ENCODE peak calls at places on chromosomes 11 and 22, in nine cellular contexts. R is colonic mucosa, M is body of pancreas, G is tibial artery, J is HepG2, V is HCT116, X is Peyer's patch, I is small intestine, Z is OCI-LY7. S is an unnamed sample.

GRCh38 chr11:107408762-107409200 is 48.8 kb downstream of the CWF19L2 start:
- DNase-seq in R (no peak), M (no peak), G (no peak), J (peak; percentile 89), V (no peak), X (no peak), I (peak; percentile 31), Z (no peak), S (no peak)

GRCh38 chr22:30275625-30276024 is 9.0 kb upstream of the OSM start:
- DNase-seq in R (no peak), M (no peak), G (no peak), J (no peak), V (no peak), X (no peak), I (peak; percentile 65), Z (peak; percentile 37), S (no peak)

GRCh38 chr11:44551456-44552139 is 13.9 kb upstream of the CD82 start:
- DNase-seq in R (no peak), M (no peak), G (no peak), J (no peak), V (no peak), X (no peak), I (no peak), Z (no peak), S (no peak)

GRCh38 chr22:49268924-49269323 is 558.7 kb downstream of the BRD1 start:
- DNase-seq in R (no peak), M (no peak), G (no peak), J (no peak), V (no peak), X (no peak), I (no peak), Z (no peak), S (no peak)

GRCh38 chr11:120798854-120799253 is 225.0 kb upstream of the TBCEL start:
- DNase-seq in R (no peak), M (no peak), G (no peak), J (no peak), V (no peak), X (no peak), I (no peak), Z (peak; percentile 9), S (no peak)

GRCh38 chr11:121630041-121630440 is 177.3 kb upstream of the SORL1-AS1 start:
- DNase-seq in R (no peak), M (no peak), G (no peak), J (no peak), V (no peak), X (no peak), I (no peak), Z (no peak), S (no peak)

GRCh38 chr11:69365567-69365966 is 71.6 kb downstream of the MYEOV start:
- DNase-seq in R (no peak), M (no peak), G (no peak), J (no peak), V (no peak), X (no peak), I (no peak), Z (no peak), S (no peak)

GRCh38 chr22:48342016-48342415 is 1485.7 kb downstream of the BRD1 start:
- DNase-seq in R (no peak), M (no peak), G (no peak), J (no peak), V (no peak), X (no peak), I (no peak), Z (no peak), S (no peak)

GRCh38 chr11:67302571-67303131 is 679 bp upstream of the SSH3 start:
- DNase-seq in R (peak; percentile 49), M (peak; percentile 67), G (peak; percentile 36), J (no peak), V (no peak), X (peak; percentile 69), I (peak; percentile 60), Z (no peak), S (peak; percentile 91)

GRCh38 chr11:124329787-124330478 is 9.9 kb upstream of the OR8D2 start:
- DNase-seq in R (no peak), M (no peak), G (no peak), J (no peak), V (no peak), X (no peak), I (no peak), Z (peak; percentile 87), S (no peak)

GRCh38 chr11:8089791-8090510 is 8.9 kb downstream of the TUB start:
- DNase-seq in R (no peak), M (no peak), G (no peak), J (no peak), V (no peak), X (no peak), I (peak; percentile 40), Z (no peak), S (no peak)

GRCh38 chr11:36292311-36292722 is 3.1 kb upstream of the COMMD9 start:
- DNase-seq in R (no peak), M (no peak), G (no peak), J (no peak), V (peak; percentile 26), X (no peak), I (peak; percentile 62), Z (peak; percentile 72), S (no peak)

GRCh38 chr11:66220566-66220935 is 47.9 kb upstream of the RAB1B start:
- DNase-seq in R (no peak), M (no peak), G (no peak), J (no peak), V (no peak), X (peak; percentile 21), I (no peak), Z (no peak), S (no peak)
- H3K36me3 ChIP-seq in R (no peaks in the 10 kb centered on the region), M (peaks cover 13% of the 10 kb centered on the region), G (peaks cover 80% of the 10 kb centered on the region), J (peaks cover 31% of the 10 kb centered on the region), V (peaks cover 5% of the 10 kb centered on the region), X (no peaks in the 10 kb centered on the region), I (no peaks in the 10 kb centered on the region), Z (peaks cover 11% of the 10 kb centered on the region), S (peaks cover 77% of the 10 kb centered on the region)

DNA sequence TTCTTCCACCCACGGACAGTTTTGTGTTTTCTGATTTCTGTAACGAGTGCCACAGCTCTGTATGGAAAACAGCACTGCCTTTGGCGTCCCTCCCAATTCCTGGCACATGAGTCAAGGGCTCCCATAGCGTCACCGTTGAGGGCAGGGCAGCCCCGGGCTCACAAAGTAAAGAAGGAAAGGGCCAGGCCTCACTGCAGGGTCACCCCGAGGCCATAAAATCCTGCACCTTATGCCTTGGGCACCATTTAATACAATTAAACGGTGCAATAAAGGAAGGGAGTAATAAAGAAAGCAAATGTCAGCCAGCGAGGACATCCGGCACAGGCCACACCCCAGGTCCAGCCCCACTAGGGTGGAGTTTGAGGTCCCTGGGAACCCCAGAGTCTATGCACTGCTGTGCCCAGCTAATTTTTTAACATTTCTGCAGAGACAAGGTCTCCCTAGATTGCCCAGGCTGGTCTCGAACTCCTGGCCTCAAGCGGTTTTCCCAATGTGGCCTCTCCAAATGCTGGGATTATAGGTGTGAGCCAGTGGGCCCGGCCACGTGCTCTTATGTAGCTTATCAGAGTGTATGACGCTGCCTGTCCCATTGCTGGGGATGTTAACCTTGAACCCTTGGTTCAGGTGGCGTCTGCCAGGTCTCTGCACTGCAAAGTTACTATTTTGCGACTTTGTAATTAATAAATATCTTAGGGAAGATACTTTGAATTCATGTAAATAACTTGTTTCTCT is 13.6 kb upstream of the MUC2 start:
- DNase-seq in R (peak; percentile 93), M (peak; percentile 53), G (peak; percentile 18), J (no peak), V (peak; percentile 74), X (peak; percentile 93), I (peak; percentile 97), Z (no peak), S (peak; percentile 33)
- H3K27ac ChIP-seq in R (peak overlapping the region; percentile 70), M (no peak overlapping the region), G (no peak overlapping the region), J (no peak overlapping the region), V (peak overlapping the region; percentile 74), X (no peak overlapping the region), I (peak overlapping the region; percentile 90), Z (no peak overlapping the region), S (no peak overlapping the region)

GRCh38 chr11:6481924-6482275 is 599 bp downstream of the TIMM10B start:
- DNase-seq in R (no peak), M (no peak), G (no peak), J (no peak), V (no peak), X (no peak), I (no peak), Z (no peak), S (peak; percentile 76)

GRCh38 chr11:6481012-6481923 is at the start of the genes ARFIP2 and TIMM10B:
- DNase-seq in R (peak; percentile 99), M (peak; percentile 98), G (peak; percentile 98), J (peak; percentile 96), V (peak; percentile 94), X (peak; percentile 100), I (peak; percentile 98), Z (peak; percentile 99), S (peak; percentile 99)

GRCh38 chr11:6480299-6480914 is 724 bp downstream of the ARFIP2 start:
- DNase-seq in R (no peak), M (peak; percentile 53), G (no peak), J (no peak), V (no peak), X (no peak), I (no peak), Z (no peak), S (no peak)

GRCh38 chr11:6483015-6483414 is 1.7 kb downstream of the TIMM10B start:
- DNase-seq in R (no peak), M (no peak), G (no peak), J (no peak), V (no peak), X (no peak), I (no peak), Z (no peak), S (no peak)

DNA sequence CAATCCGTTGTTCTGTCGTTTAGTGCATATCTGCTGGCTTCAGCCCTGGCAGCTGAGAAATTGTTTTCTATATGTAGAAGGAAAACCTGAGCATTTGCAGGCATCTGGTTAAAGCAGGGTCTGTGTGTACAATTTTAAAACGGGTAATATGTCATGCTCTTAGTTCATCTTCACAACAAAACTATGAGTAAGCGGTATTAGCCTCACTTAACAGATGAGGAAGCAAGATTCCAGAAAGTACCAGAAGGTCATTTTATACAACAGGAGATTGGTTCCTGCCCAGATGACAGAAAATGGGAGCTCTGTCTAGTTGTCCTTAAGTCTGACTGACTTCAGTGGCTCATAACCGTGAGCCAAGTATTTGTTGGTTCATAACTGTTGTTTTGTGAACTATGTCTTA is 1.1 kb downstream of the TIMM10B start:
- DNase-seq in R (no peak), M (no peak), G (no peak), J (no peak), V (no peak), X (no peak), I (no peak), Z (no peak), S (no peak)
- H3K36me3 ChIP-seq in R (no peaks in the 10 kb centered on the region), M (peaks cover 9% of the 10 kb centered on the region), G (peaks cover 67% of the 10 kb centered on the region), J (peaks cover 44% of the 10 kb centered on the region), V (peaks cover 25% of the 10 kb centered on the region), X (no peaks in the 10 kb centered on the region), I (peaks cover 2% of the 10 kb centered on the region), Z (peaks cover 78% of the 10 kb centered on the region), S (no peaks in the 10 kb centered on the region)

DNA sequence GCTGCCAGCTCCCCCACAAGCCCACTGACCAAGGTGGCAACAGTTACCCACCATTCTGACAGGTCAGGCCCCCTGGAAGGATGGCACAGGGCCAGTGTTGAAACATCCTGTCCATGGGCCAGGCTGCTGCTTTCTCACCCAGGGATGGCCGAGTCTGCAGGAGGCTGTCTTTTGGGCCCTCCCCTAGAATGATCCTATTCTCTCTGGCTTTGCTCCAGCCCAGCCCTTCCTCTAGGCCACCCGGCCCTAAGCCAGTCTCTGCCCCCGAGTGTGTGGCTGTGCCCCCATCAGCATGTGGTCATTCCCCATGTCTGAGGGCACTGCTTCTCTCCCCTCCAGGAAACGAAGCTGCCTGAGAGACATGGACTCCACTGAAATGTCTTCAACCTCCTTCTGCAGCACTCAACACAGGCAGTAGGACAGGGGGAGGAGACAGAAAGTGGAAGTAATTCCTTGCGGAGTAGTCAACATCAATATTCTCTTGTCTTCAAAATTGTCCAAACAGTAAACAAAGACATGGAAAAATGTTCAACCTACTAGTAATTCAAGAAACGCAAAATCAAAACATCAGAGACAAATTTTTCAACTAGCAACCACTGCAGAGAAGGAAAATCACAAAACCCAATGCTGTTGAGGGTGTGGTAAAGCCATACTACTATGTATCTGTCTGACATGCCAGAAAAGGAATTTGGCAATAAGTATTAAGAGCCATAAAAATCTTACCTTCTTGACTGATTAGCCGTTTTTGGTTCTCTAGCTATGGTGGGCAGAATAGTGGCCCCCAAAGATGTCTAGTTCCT is 5.1 kb upstream of the SCARF2 start:
- DNase-seq in R (no peak), M (no peak), G (no peak), J (no peak), V (no peak), X (no peak), I (no peak), Z (no peak), S (no peak)
- H3K27ac ChIP-seq in R (no peak overlapping the region), M (no peak overlapping the region), G (peak overlapping the region; percentile 37), J (no peak overlapping the region), V (no peak overlapping the region), X (peak overlapping the region; percentile 17), I (no peak overlapping the region), Z (no peak overlapping the region), S (no peak overlapping the region)

S was measured in left lung.